ENCODE peak calls at places on chromosomes 5 and 9, in four cellular contexts. One of them, this sample, is unnamed.

GRCh38 chr5:57501414-57502321 is 19.1 kb upstream of the ACTBL2 start:
- DNase-seq in stimulated activated CD4-positive, alpha-beta T cell treated with anti-CD3 and anti-CD28 coated beads, Interleukin-12 subunit alpha, Interleukin-12 subunit beta, amount 100 ng/mL, for 24 hours: no peak
- DNase-seq in Right ventricle myocardium inferior: no peak
- DNase-seq in dermis microvascular lymphatic vessel endothelial cell: peak
- DNase-seq in this sample: no peak

GRCh38 chr5:72508241-72509170 is 1.3 kb upstream of the ZNF366 start:
- DNase-seq in stimulated activated CD4-positive, alpha-beta T cell treated with anti-CD3 and anti-CD28 coated beads, Interleukin-12 subunit alpha, Interleukin-12 subunit beta, amount 100 ng/mL, for 24 hours: no peak
- DNase-seq in Right ventricle myocardium inferior: no peak
- DNase-seq in dermis microvascular lymphatic vessel endothelial cell: peak
- DNase-seq in this sample: no peak

GRCh38 chr5:143133721-143134120 is 269.8 kb downstream of the NR3C1 start:
- DNase-seq in stimulated activated CD4-positive, alpha-beta T cell treated with anti-CD3 and anti-CD28 coated beads, Interleukin-12 subunit alpha, Interleukin-12 subunit beta, amount 100 ng/mL, for 24 hours: no peak
- DNase-seq in Right ventricle myocardium inferior: no peak
- DNase-seq in dermis microvascular lymphatic vessel endothelial cell: no peak
- DNase-seq in this sample: no peak

GRCh38 chr9:34577635-34578240 is 11.8 kb downstream of the CNTFR start:
- DNase-seq in stimulated activated CD4-positive, alpha-beta T cell treated with anti-CD3 and anti-CD28 coated beads, Interleukin-12 subunit alpha, Interleukin-12 subunit beta, amount 100 ng/mL, for 24 hours: no peak
- DNase-seq in Right ventricle myocardium inferior: no peak
- DNase-seq in dermis microvascular lymphatic vessel endothelial cell: no peak
- DNase-seq in this sample: no peak

GRCh38 chr5:77518304-77518703 is 26.2 kb upstream of the WDR41 start:
- DNase-seq in stimulated activated CD4-positive, alpha-beta T cell treated with anti-CD3 and anti-CD28 coated beads, Interleukin-12 subunit alpha, Interleukin-12 subunit beta, amount 100 ng/mL, for 24 hours: no peak
- DNase-seq in Right ventricle myocardium inferior: no peak
- DNase-seq in dermis microvascular lymphatic vessel endothelial cell: peak
- DNase-seq in this sample: peak

GRCh38 chr5:111169269-111169668 is 54.9 kb upstream of the CAMK4 start:
- DNase-seq in stimulated activated CD4-positive, alpha-beta T cell treated with anti-CD3 and anti-CD28 coated beads, Interleukin-12 subunit alpha, Interleukin-12 subunit beta, amount 100 ng/mL, for 24 hours: no peak
- DNase-seq in Right ventricle myocardium inferior: no peak
- DNase-seq in dermis microvascular lymphatic vessel endothelial cell: no peak
- DNase-seq in this sample: no peak

GRCh38 chr5:94433393-94434149 is 184.8 kb downstream of the KIAA0825 start:
- DNase-seq in stimulated activated CD4-positive, alpha-beta T cell treated with anti-CD3 and anti-CD28 coated beads, Interleukin-12 subunit alpha, Interleukin-12 subunit beta, amount 100 ng/mL, for 24 hours: no peak
- DNase-seq in Right ventricle myocardium inferior: no peak
- DNase-seq in dermis microvascular lymphatic vessel endothelial cell: peak
- DNase-seq in this sample: peak

GRCh38 chr5:146890073-146890472 is 11.5 kb upstream of the PPP2R2B start:
- DNase-seq in stimulated activated CD4-positive, alpha-beta T cell treated with anti-CD3 and anti-CD28 coated beads, Interleukin-12 subunit alpha, Interleukin-12 subunit beta, amount 100 ng/mL, for 24 hours: no peak
- DNase-seq in Right ventricle myocardium inferior: no peak
- DNase-seq in dermis microvascular lymphatic vessel endothelial cell: no peak
- DNase-seq in this sample: no peak